ENCODE peak calls at places on chromosomes 13 and 19, in eight cellular contexts. One of them, this sample, is unnamed.
A peak's percentile ranks its signal among the peaks of the same experiment; 100 is the strongest.

GRCh38 chr19:50492303-50493052 is 15.8 kb upstream of the GARIN5A start:
- DNase-seq in neuronal stem cell: no peak
- DNase-seq in adipocyte: peak; percentile 15
- DNase-seq in transverse colon: no peak
- DNase-seq in stomach: no peak
- DNase-seq in PC-9: no peak
- DNase-seq in effector memory CD4-positive, alpha-beta T cell: no peak
- DNase-seq in aorta: peak; percentile 48
- DNase-seq in this sample: no peak

GRCh38 chr19:13133241-13133870 is 15.3 kb downstream of the NACC1 start:
- DNase-seq in neuronal stem cell: no peak
- DNase-seq in adipocyte: no peak
- DNase-seq in transverse colon: no peak
- DNase-seq in stomach: no peak
- DNase-seq in PC-9: no peak
- DNase-seq in effector memory CD4-positive, alpha-beta T cell: no peak
- DNase-seq in aorta: no peak
- DNase-seq in this sample: no peak

GRCh38 chr19:14381689-14382474 is 638 bp downstream of the ADGRE5 start:
- DNase-seq in neuronal stem cell: no peak
- DNase-seq in adipocyte: no peak
- DNase-seq in transverse colon: peak; percentile 81
- DNase-seq in stomach: peak; percentile 57
- DNase-seq in PC-9: peak; percentile 76
- DNase-seq in effector memory CD4-positive, alpha-beta T cell: peak; percentile 75
- DNase-seq in aorta: peak; percentile 77
- DNase-seq in this sample: peak; percentile 43

GRCh38 chr19:32302778-32303177 is 42.6 kb upstream of the ZNF507 start:
- DNase-seq in neuronal stem cell: no peak
- DNase-seq in adipocyte: no peak
- DNase-seq in transverse colon: no peak
- DNase-seq in stomach: no peak
- DNase-seq in PC-9: no peak
- DNase-seq in effector memory CD4-positive, alpha-beta T cell: no peak
- DNase-seq in aorta: no peak
- DNase-seq in this sample: no peak

GRCh38 chr19:41366089-41366488 is 2.1 kb upstream of the B9D2 start:
- DNase-seq in neuronal stem cell: no peak
- DNase-seq in adipocyte: no peak
- DNase-seq in transverse colon: no peak
- DNase-seq in stomach: no peak
- DNase-seq in PC-9: no peak
- DNase-seq in effector memory CD4-positive, alpha-beta T cell: no peak
- DNase-seq in aorta: no peak
- DNase-seq in this sample: no peak

GRCh38 chr13:46553521-46553885 is 533 bp downstream of the LRCH1 start:
- DNase-seq in neuronal stem cell: no peak
- DNase-seq in adipocyte: no peak
- DNase-seq in transverse colon: no peak
- DNase-seq in stomach: no peak
- DNase-seq in PC-9: no peak
- DNase-seq in effector memory CD4-positive, alpha-beta T cell: no peak
- DNase-seq in aorta: no peak
- DNase-seq in this sample: peak; percentile 24

GRCh38 chr13:111657013-111657412 is 336.6 kb downstream of the TEX29 start:
- DNase-seq in neuronal stem cell: no peak
- DNase-seq in adipocyte: no peak
- DNase-seq in transverse colon: no peak
- DNase-seq in stomach: no peak
- DNase-seq in PC-9: no peak
- DNase-seq in effector memory CD4-positive, alpha-beta T cell: no peak
- DNase-seq in aorta: no peak
- DNase-seq in this sample: no peak

GRCh38 chr19:45419895-45420294 is 3.8 kb downstream of the ERCC1 start:
- DNase-seq in neuronal stem cell: no peak
- DNase-seq in adipocyte: no peak
- DNase-seq in transverse colon: no peak
- DNase-seq in stomach: no peak
- DNase-seq in PC-9: no peak
- DNase-seq in effector memory CD4-positive, alpha-beta T cell: no peak
- DNase-seq in aorta: no peak
- DNase-seq in this sample: no peak

GRCh38 chr13:20561731-20562130 is 5.2 kb upstream of the IFT88 start:
- DNase-seq in neuronal stem cell: no peak
- DNase-seq in adipocyte: no peak
- DNase-seq in transverse colon: no peak
- DNase-seq in stomach: no peak
- DNase-seq in PC-9: no peak
- DNase-seq in effector memory CD4-positive, alpha-beta T cell: no peak
- DNase-seq in aorta: no peak
- DNase-seq in this sample: no peak

GRCh38 chr19:2984196-2984490 is 6.8 kb downstream of the TLE6 start:
- DNase-seq in neuronal stem cell: peak; percentile 78
- DNase-seq in adipocyte: no peak
- DNase-seq in transverse colon: no peak
- DNase-seq in stomach: no peak
- DNase-seq in PC-9: no peak
- DNase-seq in effector memory CD4-positive, alpha-beta T cell: no peak
- DNase-seq in aorta: no peak
- DNase-seq in this sample: no peak

GRCh38 chr13:41639955-41640780 is 182.8 kb downstream of the RGCC start:
- DNase-seq in neuronal stem cell: no peak
- DNase-seq in adipocyte: no peak
- DNase-seq in transverse colon: no peak
- DNase-seq in stomach: no peak
- DNase-seq in PC-9: no peak
- DNase-seq in effector memory CD4-positive, alpha-beta T cell: no peak
- DNase-seq in aorta: no peak
- DNase-seq in this sample: no peak

GRCh38 chr19:43683905-43684304 is 13.9 kb upstream of the PLAUR start:
- DNase-seq in neuronal stem cell: no peak
- DNase-seq in adipocyte: no peak
- DNase-seq in transverse colon: no peak
- DNase-seq in stomach: no peak
- DNase-seq in PC-9: no peak
- DNase-seq in effector memory CD4-positive, alpha-beta T cell: no peak
- DNase-seq in aorta: no peak
- DNase-seq in this sample: no peak

GRCh38 chr13:33381906-33382305 is 96.4 kb upstream of the STARD13 start:
- DNase-seq in neuronal stem cell: no peak
- DNase-seq in adipocyte: no peak
- DNase-seq in transverse colon: no peak
- DNase-seq in stomach: no peak
- DNase-seq in PC-9: no peak
- DNase-seq in effector memory CD4-positive, alpha-beta T cell: no peak
- DNase-seq in aorta: no peak
- DNase-seq in this sample: no peak

GRCh38 chr13:106104281-106104901 is 431.1 kb downstream of the EFNB2 start:
- DNase-seq in neuronal stem cell: peak; percentile 42
- DNase-seq in adipocyte: peak; percentile 71
- DNase-seq in transverse colon: no peak
- DNase-seq in stomach: no peak
- DNase-seq in PC-9: peak; percentile 95
- DNase-seq in effector memory CD4-positive, alpha-beta T cell: no peak
- DNase-seq in aorta: no peak
- DNase-seq in this sample: peak; percentile 82

GRCh38 chr19:17716309-17716929 is 2.9 kb upstream of the MAP1S start:
- DNase-seq in neuronal stem cell: no peak
- DNase-seq in adipocyte: no peak
- DNase-seq in transverse colon: no peak
- DNase-seq in stomach: no peak
- DNase-seq in PC-9: no peak
- DNase-seq in effector memory CD4-positive, alpha-beta T cell: no peak
- DNase-seq in aorta: no peak
- DNase-seq in this sample: no peak

GRCh38 chr13:77696006-77696862 is 1.3 kb upstream of the SLAIN1 start:
- DNase-seq in neuronal stem cell: peak; percentile 37
- DNase-seq in adipocyte: no peak
- DNase-seq in transverse colon: no peak
- DNase-seq in stomach: no peak
- DNase-seq in PC-9: no peak
- DNase-seq in effector memory CD4-positive, alpha-beta T cell: peak; percentile 10
- DNase-seq in aorta: no peak
- DNase-seq in this sample: no peak

GRCh38 chr19:33397536-33398360 is 24.2 kb downstream of the CEBPG start:
- DNase-seq in neuronal stem cell: no peak
- DNase-seq in adipocyte: no peak
- DNase-seq in transverse colon: no peak
- DNase-seq in stomach: no peak
- DNase-seq in PC-9: no peak
- DNase-seq in effector memory CD4-positive, alpha-beta T cell: no peak
- DNase-seq in aorta: peak; percentile 31
- DNase-seq in this sample: no peak

GRCh38 chr19:3358919-3359849 is 7.2 kb upstream of the NFIC start:
- DNase-seq in neuronal stem cell: no peak
- DNase-seq in adipocyte: peak; percentile 84
- DNase-seq in transverse colon: peak; percentile 78
- DNase-seq in stomach: peak; percentile 78
- DNase-seq in PC-9: no peak
- DNase-seq in effector memory CD4-positive, alpha-beta T cell: peak; percentile 58
- DNase-seq in aorta: peak; percentile 81
- DNase-seq in this sample: peak; percentile 65

GRCh38 chr19:15629003-15629880 is 11.5 kb upstream of the CYP4F3 start:
- DNase-seq in neuronal stem cell: peak; percentile 2
- DNase-seq in adipocyte: peak; percentile 74
- DNase-seq in transverse colon: peak; percentile 92
- DNase-seq in stomach: peak; percentile 90
- DNase-seq in PC-9: peak; percentile 69
- DNase-seq in effector memory CD4-positive, alpha-beta T cell: peak; percentile 83
- DNase-seq in aorta: peak; percentile 83
- DNase-seq in this sample: peak; percentile 68

GRCh38 chr19:47483200-47483599 is 819 bp downstream of the KPTN start:
- DNase-seq in neuronal stem cell: no peak
- DNase-seq in adipocyte: no peak
- DNase-seq in transverse colon: no peak
- DNase-seq in stomach: no peak
- DNase-seq in PC-9: no peak
- DNase-seq in effector memory CD4-positive, alpha-beta T cell: no peak
- DNase-seq in aorta: no peak
- DNase-seq in this sample: no peak
- H3K4me3 ChIP-seq in neuronal stem cell: peak overlapping the region; percentile 70
- H3K4me3 ChIP-seq in adipocyte: peak overlapping the region; percentile 98
- H3K4me3 ChIP-seq in transverse colon: no peak overlapping the region
- H3K4me3 ChIP-seq in stomach: peak overlapping the region; percentile 71
- H3K4me3 ChIP-seq in PC-9: peak overlapping the region; percentile 84
- H3K4me3 ChIP-seq in effector memory CD4-positive, alpha-beta T cell: no peak overlapping the region
- H3K4me3 ChIP-seq in aorta: no peak overlapping the region
- H3K4me3 ChIP-seq in this sample: peak overlapping the region; percentile 70

DNA sequence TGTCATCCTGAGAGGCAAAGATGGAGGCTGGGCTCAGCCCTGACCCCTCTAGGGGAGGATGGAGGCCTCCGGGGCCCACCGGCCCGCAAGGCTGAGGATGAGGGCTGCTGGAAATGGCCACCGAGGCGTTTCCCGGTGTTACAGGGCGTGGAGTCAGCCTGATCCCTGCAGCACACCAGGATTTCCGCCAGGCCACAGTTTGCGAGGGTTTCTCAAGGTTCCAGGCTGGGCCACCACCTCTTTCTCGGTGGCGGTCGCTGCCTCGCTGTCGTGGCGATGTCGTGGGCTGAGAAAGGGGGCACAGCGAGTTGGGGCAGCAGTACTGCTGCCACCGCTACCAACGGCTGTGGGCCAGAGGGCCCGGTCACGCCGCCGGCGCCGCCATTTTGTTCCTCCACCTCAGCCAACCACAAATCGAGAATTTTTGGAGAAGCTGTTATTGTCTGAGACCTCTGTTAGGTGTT is at the start of gene CSNK1A1L:
- DNase-seq in neuronal stem cell: no peak
- DNase-seq in adipocyte: no peak
- DNase-seq in transverse colon: no peak
- DNase-seq in stomach: no peak
- DNase-seq in PC-9: no peak
- DNase-seq in effector memory CD4-positive, alpha-beta T cell: no peak
- DNase-seq in aorta: no peak
- DNase-seq in this sample: no peak
- H3K27me3 ChIP-seq in neuronal stem cell: no peaks in the 10 kb centered on the region
- H3K27me3 ChIP-seq in adipocyte: no peaks in the 10 kb centered on the region
- H3K27me3 ChIP-seq in transverse colon: no peaks in the 10 kb centered on the region
- H3K27me3 ChIP-seq in stomach: no peaks in the 10 kb centered on the region
- H3K27me3 ChIP-seq in PC-9: no peaks in the 10 kb centered on the region
- H3K27me3 ChIP-seq in effector memory CD4-positive, alpha-beta T cell: no peaks in the 10 kb centered on the region
- H3K27me3 ChIP-seq in aorta: no peaks in the 10 kb centered on the region
- H3K27me3 ChIP-seq in this sample: no peaks in the 10 kb centered on the region

DNA sequence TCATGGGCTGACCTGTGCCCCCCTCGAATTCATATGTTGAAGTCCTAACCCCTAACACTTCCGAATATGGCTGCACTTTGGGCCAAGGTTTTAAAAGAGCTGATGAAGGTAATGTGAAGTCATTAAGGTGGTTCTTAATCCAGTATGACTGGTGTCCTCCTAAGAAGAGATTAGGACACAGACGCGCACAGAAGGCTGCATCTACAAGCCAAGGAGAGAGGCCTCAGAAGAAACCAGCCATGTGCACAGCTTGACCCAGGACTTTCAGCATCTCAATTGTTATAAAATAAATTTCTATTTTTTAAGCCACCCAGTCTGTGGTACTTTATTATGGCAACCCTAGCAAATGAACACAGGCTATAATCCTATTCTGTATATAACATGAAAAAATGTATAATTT is 99.9 kb downstream of the DOCK9 start:
- DNase-seq in neuronal stem cell: no peak
- DNase-seq in adipocyte: no peak
- DNase-seq in transverse colon: no peak
- DNase-seq in stomach: no peak
- DNase-seq in PC-9: no peak
- DNase-seq in effector memory CD4-positive, alpha-beta T cell: no peak
- DNase-seq in aorta: no peak
- DNase-seq in this sample: no peak
- H3K36me3 ChIP-seq in neuronal stem cell: no peaks in the 10 kb centered on the region
- H3K36me3 ChIP-seq in adipocyte: peaks cover 41% of the 10 kb centered on the region
- H3K36me3 ChIP-seq in transverse colon: peaks cover 26% of the 10 kb centered on the region
- H3K36me3 ChIP-seq in stomach: peaks cover 92% of the 10 kb centered on the region
- H3K36me3 ChIP-seq in PC-9: peaks cover 39% of the 10 kb centered on the region
- H3K36me3 ChIP-seq in effector memory CD4-positive, alpha-beta T cell: peaks cover 84% of the 10 kb centered on the region
- H3K36me3 ChIP-seq in aorta: peaks cover 3% of the 10 kb centered on the region
- H3K36me3 ChIP-seq in this sample: no peaks in the 10 kb centered on the region

GRCh38 chr13:97340399-97340798 is 93.6 kb upstream of the RAP2A start:
- DNase-seq in neuronal stem cell: no peak
- DNase-seq in adipocyte: no peak
- DNase-seq in transverse colon: no peak
- DNase-seq in stomach: no peak
- DNase-seq in PC-9: no peak
- DNase-seq in effector memory CD4-positive, alpha-beta T cell: no peak
- DNase-seq in aorta: no peak
- DNase-seq in this sample: no peak
- H3K4me3 ChIP-seq in neuronal stem cell: no peak overlapping the region
- H3K4me3 ChIP-seq in adipocyte: no peak overlapping the region
- H3K4me3 ChIP-seq in transverse colon: no peak overlapping the region
- H3K4me3 ChIP-seq in stomach: no peak overlapping the region
- H3K4me3 ChIP-seq in PC-9: no peak overlapping the region
- H3K4me3 ChIP-seq in effector memory CD4-positive, alpha-beta T cell: no peak overlapping the region
- H3K4me3 ChIP-seq in aorta: no peak overlapping the region
- H3K4me3 ChIP-seq in this sample: no peak overlapping the region